ENCODE peak calls at places on chromosomes 2 and 18, in six cellular contexts. One of them, this sample, is unnamed.

GRCh38 chr2:23654756-23655155 is 269.8 kb downstream of the KLHL29 start:
- DNase-seq in body of pancreas: no peak
- DNase-seq in uterus: no peak
- DNase-seq in right lobe of liver: no peak
- DNase-seq in stomach: no peak
- DNase-seq in gastrocnemius medialis: no peak
- DNase-seq in this sample: no peak

GRCh38 chr2:37649518-37649917 is 21.9 kb downstream of the CDC42EP3 start:
- DNase-seq in body of pancreas: no peak
- DNase-seq in uterus: no peak
- DNase-seq in right lobe of liver: no peak
- DNase-seq in stomach: no peak
- DNase-seq in gastrocnemius medialis: no peak
- DNase-seq in this sample: no peak

GRCh38 chr18:45365835-45366234 is 249.4 kb upstream of the SLC14A2 start:
- DNase-seq in body of pancreas: no peak
- DNase-seq in uterus: no peak
- DNase-seq in right lobe of liver: no peak
- DNase-seq in stomach: no peak
- DNase-seq in gastrocnemius medialis: no peak
- DNase-seq in this sample: no peak

GRCh38 chr18:70220628-70221027 is 15.1 kb upstream of the RTTN start:
- DNase-seq in body of pancreas: no peak
- DNase-seq in uterus: no peak
- DNase-seq in right lobe of liver: no peak
- DNase-seq in stomach: no peak
- DNase-seq in gastrocnemius medialis: no peak
- DNase-seq in this sample: no peak

GRCh38 chr2:156399224-156399949 is 36.8 kb upstream of the GPD2 start:
- DNase-seq in body of pancreas: no peak
- DNase-seq in uterus: no peak
- DNase-seq in right lobe of liver: peak; percentile 75
- DNase-seq in stomach: peak; percentile 39
- DNase-seq in gastrocnemius medialis: no peak
- DNase-seq in this sample: no peak

GRCh38 chr2:140247451-140248205 is 1467.4 kb upstream of the NXPH2 start:
- DNase-seq in body of pancreas: no peak
- DNase-seq in uterus: no peak
- DNase-seq in right lobe of liver: no peak
- DNase-seq in stomach: no peak
- DNase-seq in gastrocnemius medialis: no peak
- DNase-seq in this sample: no peak

GRCh38 chr18:40874233-40874632 is 1080.8 kb upstream of the PIK3C3 start:
- DNase-seq in body of pancreas: no peak
- DNase-seq in uterus: no peak
- DNase-seq in right lobe of liver: no peak
- DNase-seq in stomach: no peak
- DNase-seq in gastrocnemius medialis: no peak
- DNase-seq in this sample: no peak

GRCh38 chr18:49725809-49726514 is 87.4 kb downstream of the ACAA2 start:
- DNase-seq in body of pancreas: peak; percentile 22
- DNase-seq in uterus: peak; percentile 69
- DNase-seq in right lobe of liver: no peak
- DNase-seq in stomach: no peak
- DNase-seq in gastrocnemius medialis: peak; percentile 59
- DNase-seq in this sample: no peak

GRCh38 chr2:38201784-38202183 is 125.8 kb upstream of the CYP1B1 start:
- DNase-seq in body of pancreas: no peak
- DNase-seq in uterus: no peak
- DNase-seq in right lobe of liver: no peak
- DNase-seq in stomach: no peak
- DNase-seq in gastrocnemius medialis: no peak
- DNase-seq in this sample: no peak

GRCh38 chr2:37614061-37614802 is 57.2 kb downstream of the CDC42EP3 start:
- DNase-seq in body of pancreas: no peak
- DNase-seq in uterus: peak; percentile 58
- DNase-seq in right lobe of liver: no peak
- DNase-seq in stomach: no peak
- DNase-seq in gastrocnemius medialis: no peak
- DNase-seq in this sample: no peak

GRCh38 chr2:223760838-223761502 is 76.4 kb downstream of the AP1S3 start:
- DNase-seq in body of pancreas: no peak
- DNase-seq in uterus: no peak
- DNase-seq in right lobe of liver: no peak
- DNase-seq in stomach: peak; percentile 68
- DNase-seq in gastrocnemius medialis: no peak
- DNase-seq in this sample: no peak

GRCh38 chr18:37391156-37391555 is 174.4 kb downstream of the CELF4 start:
- DNase-seq in body of pancreas: no peak
- DNase-seq in uterus: no peak
- DNase-seq in right lobe of liver: no peak
- DNase-seq in stomach: no peak
- DNase-seq in gastrocnemius medialis: no peak
- DNase-seq in this sample: no peak

GRCh38 chr2:46227022-46227421 is 70.2 kb upstream of the EPAS1 start:
- DNase-seq in body of pancreas: no peak
- DNase-seq in uterus: no peak
- DNase-seq in right lobe of liver: no peak
- DNase-seq in stomach: no peak
- DNase-seq in gastrocnemius medialis: no peak
- DNase-seq in this sample: no peak

GRCh38 chr18:74050807-74051206 is 96.8 kb downstream of the FBXO15 start:
- DNase-seq in body of pancreas: no peak
- DNase-seq in uterus: no peak
- DNase-seq in right lobe of liver: no peak
- DNase-seq in stomach: no peak
- DNase-seq in gastrocnemius medialis: no peak
- DNase-seq in this sample: no peak

GRCh38 chr2:239108459-239108858 is 260.6 kb downstream of the TWIST2 start:
- DNase-seq in body of pancreas: no peak
- DNase-seq in uterus: no peak
- DNase-seq in right lobe of liver: no peak
- DNase-seq in stomach: no peak
- DNase-seq in gastrocnemius medialis: no peak
- DNase-seq in this sample: no peak

GRCh38 chr2:220811115-220811514 is 761.0 kb downstream of the EPHA4 start:
- DNase-seq in body of pancreas: no peak
- DNase-seq in uterus: no peak
- DNase-seq in right lobe of liver: no peak
- DNase-seq in stomach: no peak
- DNase-seq in gastrocnemius medialis: no peak
- DNase-seq in this sample: no peak

GRCh38 chr2:64392514-64392913 is 61.4 kb upstream of the LGALSL start:
- DNase-seq in body of pancreas: no peak
- DNase-seq in uterus: no peak
- DNase-seq in right lobe of liver: peak; percentile 60
- DNase-seq in stomach: no peak
- DNase-seq in gastrocnemius medialis: no peak
- DNase-seq in this sample: no peak

GRCh38 chr2:10132596-10132995 is 10.1 kb downstream of the RRM2 start:
- DNase-seq in body of pancreas: no peak
- DNase-seq in uterus: no peak
- DNase-seq in right lobe of liver: no peak
- DNase-seq in stomach: no peak
- DNase-seq in gastrocnemius medialis: no peak
- DNase-seq in this sample: no peak

GRCh38 chr2:11024010-11024615 is 112.4 kb downstream of the KCNF1 start:
- DNase-seq in body of pancreas: peak; percentile 75
- DNase-seq in uterus: no peak
- DNase-seq in right lobe of liver: no peak
- DNase-seq in stomach: peak; percentile 39
- DNase-seq in gastrocnemius medialis: no peak
- DNase-seq in this sample: no peak

GRCh38 chr2:207032490-207032889 is 93.2 kb downstream of the CPO start:
- DNase-seq in body of pancreas: no peak
- DNase-seq in uterus: no peak
- DNase-seq in right lobe of liver: no peak
- DNase-seq in stomach: no peak
- DNase-seq in gastrocnemius medialis: no peak
- DNase-seq in this sample: no peak

GRCh38 chr18:12376034-12376717 is 851 bp downstream of the AFG3L2 start:
- DNase-seq in body of pancreas: peak; percentile 21
- DNase-seq in uterus: no peak
- DNase-seq in right lobe of liver: no peak
- DNase-seq in stomach: peak; percentile 32
- DNase-seq in gastrocnemius medialis: peak; percentile 42
- DNase-seq in this sample: peak; percentile 85

DNA sequence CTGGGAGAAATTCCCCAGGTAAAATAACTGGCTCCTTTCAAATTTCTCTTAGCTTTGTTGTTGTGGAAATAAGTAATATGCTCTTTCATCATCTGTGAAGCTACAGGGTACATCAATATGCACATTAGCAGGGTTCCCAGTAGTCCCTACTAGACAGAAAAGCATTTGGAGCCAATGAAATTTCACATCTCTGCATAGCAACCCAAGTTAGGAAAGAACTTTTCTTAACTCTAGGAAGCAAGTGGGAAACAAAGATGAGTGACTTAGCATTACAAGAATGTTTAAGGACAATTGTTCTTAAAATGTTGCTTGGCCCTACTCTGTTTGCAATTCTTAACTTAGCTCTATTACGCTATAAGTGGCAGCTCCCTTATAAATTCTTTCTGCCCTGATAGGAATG is 39.7 kb downstream of the ZEB2 start:
- DNase-seq in body of pancreas: no peak
- DNase-seq in uterus: no peak
- DNase-seq in right lobe of liver: no peak
- DNase-seq in stomach: no peak
- DNase-seq in gastrocnemius medialis: no peak
- DNase-seq in this sample: no peak
- TF ChIP-seq POLR2A in body of pancreas: no peak
- TF ChIP-seq POLR2A in uterus: no peak
- TF ChIP-seq POLR2A in right lobe of liver: no peak
- TF ChIP-seq POLR2A in stomach: no peak
- TF ChIP-seq POLR2A in gastrocnemius medialis: no peak
- TF ChIP-seq POLR2A in this sample: no peak

GRCh38 chr18:22228930-22229329 is 59.5 kb downstream of the GATA6 start:
- DNase-seq in body of pancreas: no peak
- DNase-seq in uterus: no peak
- DNase-seq in right lobe of liver: no peak
- DNase-seq in stomach: no peak
- DNase-seq in gastrocnemius medialis: no peak
- DNase-seq in this sample: no peak

GRCh38 chr18:22229456-22230124 is 60.2 kb downstream of the GATA6 start:
- DNase-seq in body of pancreas: no peak
- DNase-seq in uterus: no peak
- DNase-seq in right lobe of liver: no peak
- DNase-seq in stomach: no peak
- DNase-seq in gastrocnemius medialis: no peak
- DNase-seq in this sample: no peak

GRCh38 chr18:22223961-22224322 is 54.6 kb downstream of the GATA6 start:
- DNase-seq in body of pancreas: no peak
- DNase-seq in uterus: no peak
- DNase-seq in right lobe of liver: no peak
- DNase-seq in stomach: no peak
- DNase-seq in gastrocnemius medialis: no peak
- DNase-seq in this sample: no peak

GRCh38 chr18:22224339-22224738 is 55.0 kb downstream of the GATA6 start:
- DNase-seq in body of pancreas: no peak
- DNase-seq in uterus: no peak
- DNase-seq in right lobe of liver: no peak
- DNase-seq in stomach: no peak
- DNase-seq in gastrocnemius medialis: no peak
- DNase-seq in this sample: no peak

DNA sequence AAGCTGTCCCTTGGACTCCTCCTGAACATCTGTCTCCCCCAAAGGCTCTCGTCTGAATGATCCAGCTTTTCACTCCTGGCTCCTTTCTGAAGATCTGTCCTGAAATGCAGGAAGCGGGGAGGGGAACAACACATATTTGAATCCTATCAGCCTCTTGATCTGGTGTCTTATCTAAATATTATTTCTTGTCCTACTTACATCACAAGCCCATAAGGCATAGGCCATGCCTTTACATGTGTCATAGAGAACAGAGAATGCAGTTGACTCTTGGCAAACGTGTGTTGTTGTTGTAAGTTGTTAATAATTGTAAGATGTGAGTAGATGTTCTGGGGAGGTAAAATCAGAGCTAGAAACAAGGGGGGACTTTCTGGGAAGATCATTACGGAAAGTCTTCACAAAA is 57.4 kb downstream of the GATA6 start:
- DNase-seq in body of pancreas: no peak
- DNase-seq in uterus: no peak
- DNase-seq in right lobe of liver: no peak
- DNase-seq in stomach: no peak
- DNase-seq in gastrocnemius medialis: no peak
- DNase-seq in this sample: no peak
- TF ChIP-seq POLR2A in body of pancreas: no peak
- TF ChIP-seq POLR2A in uterus: no peak
- TF ChIP-seq POLR2A in right lobe of liver: no peak
- TF ChIP-seq POLR2A in stomach: no peak
- TF ChIP-seq POLR2A in gastrocnemius medialis: no peak
- TF ChIP-seq POLR2A in this sample: no peak

GRCh38 chr2:85541753-85542457 is 2.9 kb downstream of the MAT2A start:
- DNase-seq in body of pancreas: no peak
- DNase-seq in uterus: no peak
- DNase-seq in right lobe of liver: no peak
- DNase-seq in stomach: peak; percentile 40
- DNase-seq in gastrocnemius medialis: no peak
- DNase-seq in this sample: no peak
- TF ChIP-seq POLR2A in body of pancreas: no peak
- TF ChIP-seq POLR2A in uterus: no peak
- TF ChIP-seq POLR2A in right lobe of liver: no peak
- TF ChIP-seq POLR2A in stomach: no peak
- TF ChIP-seq POLR2A in gastrocnemius medialis: no peak
- TF ChIP-seq POLR2A in this sample: peak; percentile 17

GRCh38 chr2:85796549-85797262 is 42.9 kb downstream of the ATOH8 start:
- DNase-seq in body of pancreas: peak; percentile 5
- DNase-seq in uterus: peak; percentile 28
- DNase-seq in right lobe of liver: peak; percentile 54
- DNase-seq in stomach: no peak
- DNase-seq in gastrocnemius medialis: no peak
- DNase-seq in this sample: no peak

GRCh38 chr2:85796046-85796548 is 42.3 kb downstream of the ATOH8 start:
- DNase-seq in body of pancreas: no peak
- DNase-seq in uterus: peak; percentile 45
- DNase-seq in right lobe of liver: peak; percentile 35
- DNase-seq in stomach: no peak
- DNase-seq in gastrocnemius medialis: no peak
- DNase-seq in this sample: no peak

GRCh38 chr2:85795331-85796045 is 41.7 kb downstream of the ATOH8 start:
- DNase-seq in body of pancreas: no peak
- DNase-seq in uterus: no peak
- DNase-seq in right lobe of liver: peak; percentile 41
- DNase-seq in stomach: no peak
- DNase-seq in gastrocnemius medialis: no peak
- DNase-seq in this sample: no peak

GRCh38 chr2:85797959-85798358 is 44.2 kb downstream of the ATOH8 start:
- DNase-seq in body of pancreas: peak; percentile 11
- DNase-seq in uterus: no peak
- DNase-seq in right lobe of liver: peak; percentile 56
- DNase-seq in stomach: no peak
- DNase-seq in gastrocnemius medialis: no peak
- DNase-seq in this sample: no peak

DNA sequence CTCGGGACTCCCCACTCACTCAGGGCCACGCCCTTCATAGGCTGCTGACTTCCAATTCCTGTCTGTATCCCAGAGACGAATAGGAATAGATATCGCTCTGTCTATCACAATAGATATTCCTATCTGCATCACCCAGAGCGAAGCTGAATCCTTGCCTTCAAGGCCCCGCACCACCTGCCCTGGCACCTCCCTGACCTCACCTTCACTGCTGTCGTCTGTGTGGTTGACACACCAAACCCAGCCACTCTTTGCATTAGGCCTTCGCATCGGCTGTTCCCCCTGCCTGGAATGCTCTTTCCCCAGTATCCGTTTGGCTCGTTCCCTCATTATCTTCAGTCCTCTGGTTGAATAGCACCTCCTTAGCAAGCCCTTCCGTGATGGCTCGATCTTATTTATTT is 43.5 kb downstream of the ATOH8 start:
- DNase-seq in body of pancreas: peak; percentile 6
- DNase-seq in uterus: no peak
- DNase-seq in right lobe of liver: no peak
- DNase-seq in stomach: no peak
- DNase-seq in gastrocnemius medialis: no peak
- DNase-seq in this sample: no peak
- TF ChIP-seq POLR2A in body of pancreas: no peak
- TF ChIP-seq POLR2A in uterus: no peak
- TF ChIP-seq POLR2A in right lobe of liver: no peak
- TF ChIP-seq POLR2A in stomach: no peak
- TF ChIP-seq POLR2A in gastrocnemius medialis: no peak
- TF ChIP-seq POLR2A in this sample: no peak

This sample was measured in erythroblast.